ENCODE peak calls at places on chromosomes 1 and 21, in six cellular contexts. N is colonic mucosa, K is astrocyte of the cerebellum, B is AG04450, Y is sigmoid colon, P is right atrium auricular region. F is an unnamed sample.

GRCh38 chr1:187755536-187755935 is 926.8 kb downstream of the PLA2G4A start:
- DNase-seq in N (no peak), K (no peak), B (no peak), Y (no peak), P (no peak), F (no peak)

GRCh38 chr1:65003316-65003664 is 36.9 kb upstream of the JAK1 start:
- DNase-seq in N (no peak), K (no peak), B (no peak), Y (no peak), P (no peak), F (no peak)

GRCh38 chr1:162235261-162235780 is 141.3 kb downstream of the SPATA46 start:
- DNase-seq in N (no peak), K (peak; percentile 94), B (no peak), Y (no peak), P (no peak), F (peak; percentile 96)

GRCh38 chr1:227903061-227903521 is 44.6 kb downstream of the WNT9A start:
- DNase-seq in N (no peak), K (no peak), B (no peak), Y (no peak), P (no peak), F (no peak)

GRCh38 chr1:99814373-99814900 is 35.7 kb upstream of the AGL start:
- DNase-seq in N (no peak), K (no peak), B (no peak), Y (no peak), P (no peak), F (no peak)

GRCh38 chr1:29355375-29355774 is 119.1 kb downstream of the PTPRU start:
- DNase-seq in N (no peak), K (no peak), B (no peak), Y (no peak), P (no peak), F (no peak)

GRCh38 chr1:186620951-186621350 is 59.3 kb downstream of the PTGS2 start:
- DNase-seq in N (no peak), K (peak; percentile 95), B (peak; percentile 26), Y (no peak), P (no peak), F (peak; percentile 80)

GRCh38 chr1:87109012-87109411 is 194.6 kb downstream of the HS2ST1 start:
- DNase-seq in N (no peak), K (no peak), B (no peak), Y (no peak), P (no peak), F (no peak)

GRCh38 chr1:183185941-183186490 is at the start of gene LAMC2:
- DNase-seq in N (peak; percentile 73), K (peak; percentile 15), B (no peak), Y (peak; percentile 67), P (no peak), F (no peak)

GRCh38 chr1:98732985-98733781 is 71.7 kb downstream of the SNX7 start:
- DNase-seq in N (no peak), K (no peak), B (no peak), Y (no peak), P (no peak), F (no peak)

GRCh38 chr1:107748529-107748928 is 216.5 kb downstream of the VAV3 start:
- DNase-seq in N (no peak), K (peak; percentile 9), B (no peak), Y (no peak), P (no peak), F (no peak)

GRCh38 chr21:17495680-17496079 is 17.2 kb upstream of the CXADR start:
- DNase-seq in N (no peak), K (peak; percentile 98), B (no peak), Y (no peak), P (no peak), F (no peak)

GRCh38 chr21:20783611-20784010 is 214.6 kb upstream of the NCAM2 start:
- DNase-seq in N (no peak), K (no peak), B (no peak), Y (no peak), P (no peak), F (no peak)

GRCh38 chr1:234613992-234614584 is 4.1 kb upstream of the IRF2BP2 start:
- DNase-seq in N (no peak), K (no peak), B (no peak), Y (no peak), P (no peak), F (no peak)

GRCh38 chr21:45455321-45456013 is 50.5 kb downstream of the COL18A1 start:
- DNase-seq in N (no peak), K (no peak), B (no peak), Y (no peak), P (no peak), F (no peak)

GRCh38 chr21:45454924-45455315 is 50.0 kb downstream of the COL18A1 start:
- DNase-seq in N (no peak), K (no peak), B (no peak), Y (no peak), P (no peak), F (no peak)

GRCh38 chr21:45456836-45457160 is 51.8 kb downstream of the COL18A1 start:
- DNase-seq in N (no peak), K (no peak), B (no peak), Y (peak; percentile 58), P (no peak), F (no peak)

GRCh38 chr21:45457161-45457831 is 52.3 kb downstream of the COL18A1 start:
- DNase-seq in N (no peak), K (no peak), B (no peak), Y (peak; percentile 58), P (no peak), F (no peak)

DNA sequence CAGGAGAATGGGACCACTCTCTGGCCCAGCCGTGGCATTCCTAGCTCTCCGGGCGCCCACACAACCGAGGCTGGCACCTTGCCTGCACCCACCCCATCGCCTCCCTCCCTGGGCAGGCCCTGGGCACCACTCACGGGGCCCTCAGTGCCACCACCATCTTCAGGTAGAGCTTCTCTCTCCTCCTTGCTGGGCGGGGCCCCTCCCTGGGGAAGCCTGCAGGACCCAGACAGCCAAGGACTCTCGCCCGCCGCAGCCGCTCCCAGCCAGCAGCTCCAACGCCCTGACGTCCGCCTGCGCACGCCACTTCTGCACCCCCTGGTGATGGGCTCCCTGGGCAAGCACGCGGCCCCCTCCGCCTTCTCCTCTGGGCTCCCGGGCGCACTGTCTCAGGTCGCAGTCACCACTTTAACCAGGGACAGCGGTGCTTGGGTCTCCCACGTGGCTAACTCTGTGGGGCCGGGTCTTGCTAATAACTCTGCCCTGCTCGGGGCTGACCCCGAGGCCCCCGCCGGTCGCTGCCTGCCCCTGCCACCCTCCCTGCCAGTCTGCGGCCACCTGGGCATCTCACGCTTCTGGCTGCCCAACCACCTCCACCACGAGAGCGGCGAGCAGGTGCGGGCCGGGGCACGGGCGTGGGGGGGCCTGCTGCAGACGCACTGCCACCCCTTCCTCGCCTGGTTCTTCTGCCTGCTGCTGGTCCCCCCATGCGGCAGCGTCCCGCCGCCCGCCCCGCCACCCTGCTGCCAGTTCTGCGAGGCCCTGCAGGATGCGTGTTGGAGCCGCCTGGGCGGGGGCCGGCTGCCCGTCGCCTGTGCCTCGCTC is 51.3 kb downstream of the COL18A1 start:
- DNase-seq in N (no peak), K (no peak), B (no peak), Y (peak; percentile 61), P (no peak), F (no peak)
- H3K4me3 ChIP-seq in N (peak overlapping the region; percentile 10), K (peak overlapping the region; percentile 18), B (peak overlapping the region; percentile 35), Y (peak overlapping the region; percentile 32), P (peak overlapping the region; percentile 45), F (no peak overlapping the region)

DNA sequence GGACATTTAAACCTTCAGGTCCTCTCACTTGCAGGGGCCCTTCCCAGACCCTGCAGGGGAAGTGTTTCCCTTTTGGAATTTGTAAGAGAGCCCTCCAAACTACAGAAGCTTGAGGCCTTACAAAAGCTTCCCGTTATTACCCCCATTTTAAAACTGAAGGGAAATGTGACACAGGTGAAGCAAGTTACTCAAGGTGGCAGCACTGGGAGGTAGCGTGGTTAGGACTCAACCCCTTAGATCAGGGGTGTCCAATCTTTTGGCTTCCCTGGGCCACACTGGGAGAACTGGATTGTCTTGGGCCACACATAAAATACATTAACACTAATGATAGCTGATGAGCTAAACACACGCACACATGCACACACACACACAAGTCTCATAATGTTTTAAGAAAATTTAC is 15.8 kb upstream of the ZC3H12A start:
- DNase-seq in N (no peak), K (no peak), B (no peak), Y (no peak), P (no peak), F (no peak)
- TF ChIP-seq CTCF in N (no peak), K (no peak), B (no peak), Y (no peak), P (no peak), F (no peak)

DNA sequence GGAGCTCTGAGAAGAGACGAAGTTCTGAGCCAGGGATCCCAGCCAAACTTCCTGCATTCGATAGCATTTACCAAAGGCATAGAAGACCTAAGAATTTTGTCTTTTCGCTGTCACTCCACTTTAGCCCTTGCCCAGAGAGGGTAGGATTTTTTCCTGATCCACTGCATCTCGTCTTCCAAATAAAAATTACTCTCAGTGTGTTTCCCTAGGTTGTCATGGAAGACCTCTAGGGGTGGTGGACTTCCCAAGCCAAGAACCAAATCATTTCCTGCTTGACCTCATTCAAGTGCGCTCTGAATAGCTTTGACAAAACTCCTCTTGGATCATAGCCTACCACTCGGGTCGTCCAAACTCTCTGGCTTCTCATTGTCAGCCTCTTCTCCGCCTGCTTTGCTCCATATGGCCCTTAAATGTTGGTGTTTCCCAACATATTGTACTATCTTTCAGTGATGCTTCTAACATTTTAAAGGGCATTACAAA is 444 bp upstream of the C1orf52 start:
- DNase-seq in N (no peak), K (no peak), B (no peak), Y (peak; percentile 73), P (peak; percentile 69), F (no peak)
- H3K4me3 ChIP-seq in N (peak overlapping the region; percentile 72), K (peak overlapping the region; percentile 92), B (peak overlapping the region; percentile 41), Y (peak overlapping the region; percentile 94), P (peak overlapping the region; percentile 87), F (peak overlapping the region; percentile 63)

GRCh38 chr1:218475275-218475674 is 130.1 kb downstream of the TGFB2 start:
- DNase-seq in N (no peak), K (no peak), B (no peak), Y (no peak), P (no peak), F (no peak)
- TF ChIP-seq CTCF in N (no peak), K (no peak), B (no peak), Y (no peak), P (no peak), F (no peak)

GRCh38 chr1:66394603-66395002 is 139.3 kb upstream of the SGIP1 start:
- DNase-seq in N (no peak), K (no peak), B (no peak), Y (no peak), P (no peak), F (no peak)

GRCh38 chr1:66393586-66394334 is 140.2 kb upstream of the SGIP1 start:
- DNase-seq in N (no peak), K (no peak), B (no peak), Y (no peak), P (no peak), F (no peak)

GRCh38 chr1:66397192-66397591 is 136.8 kb upstream of the SGIP1 start:
- DNase-seq in N (no peak), K (no peak), B (no peak), Y (no peak), P (no peak), F (no peak)

GRCh38 chr1:66395202-66396061 is 138.5 kb upstream of the SGIP1 start:
- DNase-seq in N (no peak), K (no peak), B (no peak), Y (no peak), P (no peak), F (no peak)

GRCh38 chr1:66396212-66396890 is 137.6 kb upstream of the SGIP1 start:
- DNase-seq in N (no peak), K (no peak), B (no peak), Y (no peak), P (no peak), F (no peak)
- H3K4me3 ChIP-seq in N (no peak overlapping the region), K (no peak overlapping the region), B (no peak overlapping the region), Y (no peak overlapping the region), P (no peak overlapping the region), F (no peak overlapping the region)

GRCh38 chr1:112708002-112708448 is 1.1 kb upstream of the RHOC start:
- DNase-seq in N (no peak), K (no peak), B (no peak), Y (peak; percentile 52), P (no peak), F (no peak)
- TF ChIP-seq CTCF in N (no peak), K (no peak), B (no peak), Y (no peak), P (no peak), F (no peak)

F was measured in HFF-Myc.